ENCODE peak calls at places on chromosomes 7 and 10, in five cellular contexts. R is K562, A is HepG2, G is GM12878, M is SK-N-SH. H is an unnamed sample.

GRCh38 chr10:69730251-69731156 is 71.2 kb upstream of the COL13A1 start:
- DNase-seq in G (no peak), M (peak), R (no peak), A (no peak), H (no peak)

GRCh38 chr7:44727346-44728262 is 21.0 kb upstream of the ZMIZ2 start:
- DNase-seq in G (no peak), M (no peak), A (no peak), R (peak), H (no peak)

GRCh38 chr7:156017916-156018700 is 205.8 kb upstream of the SHH start:
- DNase-seq in A (no peak), M (no peak), R (no peak), G (no peak), H (no peak)

GRCh38 chr7:108246227-108246837 is 116.2 kb upstream of the LAMB4 start:
- DNase-seq in R (peak), A (peak), G (peak), M (no peak), H (peak)

GRCh38 chr10:68560201-68560915 is at the start of gene TET1:
- DNase-seq in R (peak), A (peak), G (no peak), M (peak), H (peak)

GRCh38 chr7:37942934-37943610 is 22.6 kb downstream of the EPDR1 start:
- DNase-seq in R (no peak), M (peak), G (peak), A (peak), H (no peak)

GRCh38 chr7:44259547-44260457 is 59.0 kb downstream of the YKT6 start:
- DNase-seq in R (no peak), M (no peak), A (peak), G (no peak), H (no peak)

GRCh38 chr10:78307576-78307975 is 273.9 kb downstream of the RPS24 start:
- DNase-seq in A (no peak), M (no peak), R (no peak), G (no peak), H (no peak)

GRCh38 chr10:110311357-110311949 is 6.7 kb upstream of the SMNDC1 start:
- DNase-seq in A (peak), M (peak), R (peak), G (peak), H (peak)

GRCh38 chr7:70456729-70457128 is 675.2 kb upstream of the GALNT17 start:
- DNase-seq in A (no peak), M (no peak), G (no peak), R (no peak), H (no peak)

GRCh38 chr7:55245271-55245723 is 119.8 kb upstream of the LANCL2 start:
- DNase-seq in M (no peak), A (peak), R (no peak), G (no peak), H (no peak)

GRCh38 chr7:226281-226882 is 34.0 kb downstream of the FAM20C start:
- DNase-seq in M (no peak), G (no peak), A (no peak), R (no peak), H (no peak)

GRCh38 chr7:95059842-95060313 is 152.5 kb downstream of the PPP1R9A start:
- DNase-seq in A (no peak), M (no peak), R (no peak), G (no peak), H (no peak)

GRCh38 chr10:49298666-49298989 is 342 bp upstream of the C10orf71 start:
- DNase-seq in G (no peak), A (no peak), R (peak), M (no peak), H (no peak)

GRCh38 chr10:43931308-43931930 is 282.7 kb upstream of the ZNF32 start:
- DNase-seq in R (no peak), M (no peak), A (no peak), G (no peak), H (no peak)

GRCh38 chr7:156947120-156947843 is 2.2 kb upstream of the NOM1 start:
- DNase-seq in M (no peak), R (peak), A (peak), G (no peak), H (no peak)

GRCh38 chr10:121078672-121079102 is 227.5 kb downstream of the WDR11 start:
- DNase-seq in R (no peak), A (no peak), M (no peak), G (no peak), H (no peak)

GRCh38 chr10:125003901-125004467 is 62.1 kb downstream of the ZRANB1 start:
- DNase-seq in G (no peak), R (no peak), M (peak), A (no peak), H (no peak)

GRCh38 chr7:45007571-45008328 is 7.7 kb downstream of the CCM2 start:
- DNase-seq in G (peak), A (no peak), R (no peak), M (no peak), H (no peak)

GRCh38 chr7:12423355-12423994 is 19.8 kb upstream of the VWDE start:
- DNase-seq in A (no peak), M (no peak), R (no peak), G (no peak), H (no peak)

GRCh38 chr10:58030208-58030607 is 237.5 kb downstream of the IPMK start:
- DNase-seq in A (no peak), M (no peak), R (no peak), G (no peak), H (no peak)

GRCh38 chr10:42594246-42594650 is 44.1 kb downstream of the ZNF33B start:
- DNase-seq in M (no peak), A (no peak), G (no peak), R (no peak), H (no peak)

GRCh38 chr10:127462643-127463295 is 86.3 kb upstream of the NPS start:
- DNase-seq in A (peak), G (no peak), M (no peak), R (no peak), H (no peak)

GRCh38 chr10:72234560-72235095 is 18.6 kb upstream of the ASCC1 start:
- DNase-seq in M (no peak), A (no peak), G (no peak), R (no peak), H (no peak)

DNA sequence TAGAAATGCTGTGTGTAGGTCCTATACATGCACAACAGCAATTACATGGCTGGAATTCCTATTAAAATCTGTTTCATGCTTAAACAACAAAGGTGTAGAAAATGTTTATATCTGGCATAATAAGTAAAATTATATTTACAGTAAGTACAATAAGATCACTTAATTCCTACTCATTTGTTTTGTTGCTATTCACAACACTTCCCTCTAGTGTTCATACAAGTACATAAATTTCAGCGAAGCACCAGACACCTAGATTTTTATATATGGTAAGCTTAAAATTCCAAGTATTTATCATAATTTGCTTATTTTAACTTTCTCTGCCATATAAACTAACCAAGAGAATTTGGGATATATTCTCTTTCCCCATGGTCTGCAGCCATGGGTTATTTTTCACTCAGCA is 51.8 kb upstream of the ANK3 start:
- DNase-seq in M (no peak), G (no peak), R (peak), A (peak), H (peak)
- TF ChIP-seq ZBTB33 in M (no peak), G (no peak), R (no peak), A (no peak), H (no peak)

GRCh38 chr10:1464866-1465265 is 272.5 kb downstream of the ADARB2 start:
- DNase-seq in M (no peak), A (no peak), R (no peak), G (no peak), H (no peak)
- TF ChIP-seq ZBTB33 in M (no peak), A (no peak), R (no peak), G (no peak), H (no peak)

GRCh38 chr7:97145068-97145467 is 27.6 kb downstream of the SDHAF3 start:
- DNase-seq in M (peak), A (peak), G (no peak), R (peak), H (no peak)
- TF ChIP-seq ZBTB33 in M (no peak), A (no peak), G (no peak), R (no peak), H (no peak)

DNA sequence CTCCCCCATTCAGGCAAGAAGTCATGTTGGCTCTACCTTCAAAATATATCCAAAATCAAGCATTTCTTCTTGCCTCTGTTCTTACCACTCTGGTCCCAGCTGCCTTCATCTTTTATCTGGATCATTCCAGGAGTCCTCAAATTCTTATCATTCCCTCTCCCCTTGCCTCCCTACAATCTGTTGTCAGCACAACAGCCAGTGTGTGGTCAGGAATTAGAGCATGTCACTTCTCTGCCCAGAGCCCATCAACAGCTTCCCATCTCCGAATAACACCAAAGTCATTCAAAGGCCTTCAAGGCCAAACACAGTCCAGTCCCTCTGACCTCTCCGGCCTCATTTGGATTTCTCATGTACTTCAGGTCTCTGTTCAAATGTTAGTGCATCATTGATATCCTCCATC is 70.4 kb downstream of the DENND11 start:
- DNase-seq in M (no peak), A (no peak), G (no peak), R (peak), H (no peak)
- TF ChIP-seq ZBTB33 in M (no peak), A (no peak), G (no peak), R (no peak), H (no peak)

DNA sequence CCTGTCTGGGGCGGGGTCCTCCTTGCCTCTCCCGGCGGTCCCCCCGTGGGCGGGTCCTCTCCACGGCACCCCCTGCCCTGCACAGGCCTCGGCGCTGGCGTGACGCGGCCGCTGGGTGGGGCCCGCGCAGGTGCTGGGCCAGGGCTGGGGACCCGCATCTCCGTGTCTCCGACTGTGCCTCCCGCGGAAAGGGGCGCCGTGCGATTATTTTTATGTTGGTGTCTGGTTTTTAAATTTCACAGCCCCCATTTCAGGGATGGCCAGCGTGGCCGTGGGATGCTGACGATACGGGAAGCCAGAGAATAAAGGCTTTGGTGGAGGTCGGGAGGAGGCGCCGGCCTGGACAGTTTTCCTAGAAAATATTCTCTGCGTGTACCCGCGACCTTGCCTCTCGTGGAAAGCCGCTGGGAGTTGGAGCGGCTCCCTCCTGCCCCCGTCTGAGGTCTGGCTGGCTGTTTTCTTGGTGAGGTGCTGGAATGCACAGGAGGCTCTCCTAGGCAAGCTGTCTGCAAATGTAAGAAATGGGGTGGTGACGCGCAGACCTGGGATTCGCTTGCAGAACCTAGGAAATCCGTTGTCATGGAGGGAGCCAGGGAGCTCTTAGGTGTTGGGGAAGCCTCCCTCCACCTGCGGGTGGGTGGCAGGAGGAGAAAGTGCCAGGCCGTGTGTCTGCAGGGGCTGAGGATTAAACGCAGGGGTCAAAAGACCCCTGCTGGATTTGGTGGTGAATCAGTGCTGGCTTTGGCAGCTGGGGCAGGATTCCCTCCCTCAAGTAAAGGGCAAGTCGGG is 28.7 kb upstream of the JAKMIP3 start:
- DNase-seq in R (no peak), A (no peak), M (no peak), G (no peak), H (no peak)
- TF ChIP-seq ZBTB33 in R (no peak), A (no peak), M (no peak), G (no peak), H (no peak)

DNA sequence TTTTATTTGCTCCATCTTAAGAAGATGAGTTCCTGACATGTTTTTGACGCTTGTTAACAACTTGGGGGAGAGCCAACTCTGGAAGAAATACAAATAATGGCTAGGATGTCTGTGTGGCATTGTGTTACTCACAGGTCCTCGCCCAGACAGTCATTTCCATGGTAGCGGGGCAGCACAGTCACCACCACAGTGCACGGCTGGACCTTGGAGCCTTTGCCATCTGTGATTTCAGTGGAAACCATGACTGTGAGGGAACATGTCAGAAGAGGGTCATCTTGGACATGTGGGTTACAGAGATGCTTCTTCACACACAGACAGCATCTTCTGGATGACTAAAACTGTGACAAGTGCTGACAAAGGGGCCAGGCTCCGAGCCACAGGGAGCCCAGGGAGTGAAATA is 74.5 kb downstream of the PKD1L1 start:
- DNase-seq in G (no peak), R (no peak), M (no peak), A (no peak), H (no peak)
- TF ChIP-seq ZBTB33 in G (no peak), R (no peak), M (no peak), A (no peak), H (no peak)

DNA sequence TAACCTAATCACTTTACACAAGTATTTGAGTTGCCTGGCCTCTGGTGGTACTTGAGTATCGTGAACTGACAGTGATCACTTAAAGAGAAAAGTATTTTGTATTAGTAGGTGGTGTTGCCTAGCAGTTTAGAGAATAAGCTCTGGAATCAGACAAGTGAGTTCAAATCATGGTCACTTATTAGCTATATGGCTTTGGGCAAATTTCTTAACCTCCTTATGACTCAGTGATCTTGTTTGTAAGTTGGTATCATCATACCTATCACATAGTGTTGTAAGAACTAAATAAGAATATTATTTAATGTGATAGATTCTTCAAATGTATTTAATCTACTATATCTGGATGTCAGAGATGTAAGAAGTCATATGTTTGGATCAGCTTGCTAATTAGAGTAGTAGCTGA is 163.8 kb downstream of the RNF133 start:
- DNase-seq in G (no peak), A (no peak), R (no peak), M (no peak), H (no peak)
- TF ChIP-seq ZBTB33 in G (no peak), A (no peak), R (no peak), M (no peak), H (no peak)

DNA sequence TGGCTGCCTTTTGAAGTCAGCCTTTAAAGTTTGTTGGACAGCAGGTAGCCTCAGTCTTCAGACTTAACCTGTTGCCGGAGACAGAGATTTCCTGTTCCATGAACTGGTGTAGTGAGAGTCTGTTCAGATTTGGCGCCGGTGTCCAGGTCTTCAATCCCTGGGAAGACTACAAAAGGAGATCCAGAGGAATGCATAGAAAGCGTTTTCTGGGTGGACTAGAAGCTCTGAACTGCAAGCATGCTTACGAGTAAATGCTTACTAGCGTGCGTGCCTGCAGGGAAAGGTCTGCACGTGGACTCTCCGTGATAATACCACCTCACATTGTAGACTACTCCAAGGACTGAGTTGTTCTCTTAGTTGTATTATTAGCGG is 872 bp downstream of the GLRX3 start:
- DNase-seq in G (no peak), R (peak), A (peak), M (peak), H (no peak)
- TF ChIP-seq ZBTB33 in G (no peak), R (no peak), A (no peak), M (no peak), H (no peak)

H was measured in HCT116.